ENCODE peak calls at places on chromosomes 11 and 22, in seven cellular contexts. One of them, this sample, is unnamed.

GRCh38 chr22:26709617-26710390 is 52.4 kb downstream of the MIAT start:
- DNase-seq in PC-3: no peak
- DNase-seq in IMR-90: peak; percentile 76
- DNase-seq in GM23338: no peak
- DNase-seq in kidney: no peak
- DNase-seq in heart left ventricle: no peak
- DNase-seq in cardiac muscle cell: no peak
- DNase-seq in this sample: no peak

GRCh38 chr11:113729456-113729855 is 23.3 kb upstream of the TMPRSS5 start:
- DNase-seq in heart left ventricle: no peak
- DNase-seq in kidney: no peak
- DNase-seq in IMR-90: peak; percentile 11
- DNase-seq in GM23338: peak; percentile 20
- DNase-seq in PC-3: no peak
- DNase-seq in cardiac muscle cell: no peak
- DNase-seq in this sample: no peak

GRCh38 chr11:32451808-32452207 is 16.5 kb upstream of the WT1 start:
- DNase-seq in PC-3: no peak
- DNase-seq in cardiac muscle cell: no peak
- DNase-seq in heart left ventricle: no peak
- DNase-seq in GM23338: no peak
- DNase-seq in IMR-90: no peak
- DNase-seq in kidney: no peak
- DNase-seq in this sample: no peak

GRCh38 chr11:47070769-47071168 is 105.9 kb downstream of the ARFGAP2 start:
- DNase-seq in cardiac muscle cell: no peak
- DNase-seq in kidney: no peak
- DNase-seq in heart left ventricle: no peak
- DNase-seq in IMR-90: no peak
- DNase-seq in PC-3: no peak
- DNase-seq in GM23338: no peak
- DNase-seq in this sample: no peak

GRCh38 chr11:57800444-57801184 is 39.0 kb downstream of the CTNND1 start:
- DNase-seq in IMR-90: peak; percentile 74
- DNase-seq in GM23338: peak; percentile 93
- DNase-seq in cardiac muscle cell: peak; percentile 59
- DNase-seq in PC-3: peak; percentile 99
- DNase-seq in heart left ventricle: no peak
- DNase-seq in kidney: no peak
- DNase-seq in this sample: no peak

GRCh38 chr11:63763506-63764200 is 4.9 kb downstream of the ZFTA start:
- DNase-seq in heart left ventricle: peak; percentile 41
- DNase-seq in kidney: peak; percentile 75
- DNase-seq in IMR-90: no peak
- DNase-seq in GM23338: peak; percentile 91
- DNase-seq in cardiac muscle cell: peak; percentile 52
- DNase-seq in PC-3: no peak
- DNase-seq in this sample: no peak

GRCh38 chr11:79152511-79152910 is 288.3 kb downstream of the TENM4 start:
- DNase-seq in IMR-90: no peak
- DNase-seq in kidney: peak; percentile 73
- DNase-seq in PC-3: no peak
- DNase-seq in heart left ventricle: no peak
- DNase-seq in cardiac muscle cell: no peak
- DNase-seq in GM23338: no peak
- DNase-seq in this sample: no peak

GRCh38 chr11:16117989-16118810 is 238.1 kb downstream of the SOX6 start:
- DNase-seq in heart left ventricle: no peak
- DNase-seq in IMR-90: no peak
- DNase-seq in cardiac muscle cell: no peak
- DNase-seq in GM23338: no peak
- DNase-seq in kidney: no peak
- DNase-seq in PC-3: no peak
- DNase-seq in this sample: no peak

GRCh38 chr11:79236541-79236971 is 204.3 kb downstream of the TENM4 start:
- DNase-seq in GM23338: no peak
- DNase-seq in kidney: no peak
- DNase-seq in IMR-90: peak; percentile 99
- DNase-seq in PC-3: no peak
- DNase-seq in heart left ventricle: peak; percentile 20
- DNase-seq in cardiac muscle cell: peak; percentile 55
- DNase-seq in this sample: no peak

GRCh38 chr22:38240734-38241252 is 32.0 kb downstream of the TMEM184B start:
- DNase-seq in kidney: no peak
- DNase-seq in GM23338: peak; percentile 86
- DNase-seq in IMR-90: peak; percentile 91
- DNase-seq in heart left ventricle: no peak
- DNase-seq in PC-3: peak; percentile 83
- DNase-seq in cardiac muscle cell: peak; percentile 50
- DNase-seq in this sample: no peak

GRCh38 chr11:12975149-12975548 is 34.0 kb upstream of the RASSF10 start:
- DNase-seq in kidney: no peak
- DNase-seq in IMR-90: no peak
- DNase-seq in GM23338: no peak
- DNase-seq in cardiac muscle cell: no peak
- DNase-seq in heart left ventricle: no peak
- DNase-seq in PC-3: no peak
- DNase-seq in this sample: no peak

GRCh38 chr11:106468091-106468490 is 390.6 kb downstream of the AASDHPPT start:
- DNase-seq in PC-3: peak; percentile 50
- DNase-seq in kidney: no peak
- DNase-seq in heart left ventricle: no peak
- DNase-seq in IMR-90: peak; percentile 79
- DNase-seq in cardiac muscle cell: no peak
- DNase-seq in GM23338: no peak
- DNase-seq in this sample: no peak

GRCh38 chr11:27998552-27998951 is 109.4 kb downstream of the KIF18A start:
- DNase-seq in PC-3: no peak
- DNase-seq in cardiac muscle cell: no peak
- DNase-seq in IMR-90: no peak
- DNase-seq in GM23338: no peak
- DNase-seq in kidney: no peak
- DNase-seq in heart left ventricle: no peak
- DNase-seq in this sample: no peak

GRCh38 chr11:36362902-36363301 is 66.8 kb downstream of the PRR5L start:
- DNase-seq in heart left ventricle: no peak
- DNase-seq in PC-3: no peak
- DNase-seq in cardiac muscle cell: no peak
- DNase-seq in kidney: no peak
- DNase-seq in IMR-90: peak; percentile 67
- DNase-seq in GM23338: no peak
- DNase-seq in this sample: no peak

GRCh38 chr11:4068962-4069361 is 25.6 kb upstream of the RRM1 start:
- DNase-seq in PC-3: no peak
- DNase-seq in heart left ventricle: no peak
- DNase-seq in GM23338: no peak
- DNase-seq in IMR-90: no peak
- DNase-seq in cardiac muscle cell: no peak
- DNase-seq in kidney: no peak
- DNase-seq in this sample: no peak

GRCh38 chr11:110289472-110289871 is 6.9 kb downstream of the RDX start:
- DNase-seq in PC-3: no peak
- DNase-seq in IMR-90: no peak
- DNase-seq in cardiac muscle cell: no peak
- DNase-seq in GM23338: no peak
- DNase-seq in heart left ventricle: no peak
- DNase-seq in kidney: no peak
- DNase-seq in this sample: no peak

GRCh38 chr11:67032830-67033555 is 10.1 kb downstream of the SYT12 start:
- DNase-seq in cardiac muscle cell: no peak
- DNase-seq in heart left ventricle: no peak
- DNase-seq in kidney: peak; percentile 88
- DNase-seq in PC-3: peak; percentile 79
- DNase-seq in GM23338: no peak
- DNase-seq in IMR-90: peak; percentile 94
- DNase-seq in this sample: no peak

GRCh38 chr11:8265681-8266241 is 2.1 kb upstream of the LMO1 start:
- DNase-seq in PC-3: no peak
- DNase-seq in heart left ventricle: no peak
- DNase-seq in cardiac muscle cell: peak; percentile 30
- DNase-seq in kidney: peak; percentile 46
- DNase-seq in IMR-90: no peak
- DNase-seq in GM23338: peak; percentile 67
- DNase-seq in this sample: no peak

DNA sequence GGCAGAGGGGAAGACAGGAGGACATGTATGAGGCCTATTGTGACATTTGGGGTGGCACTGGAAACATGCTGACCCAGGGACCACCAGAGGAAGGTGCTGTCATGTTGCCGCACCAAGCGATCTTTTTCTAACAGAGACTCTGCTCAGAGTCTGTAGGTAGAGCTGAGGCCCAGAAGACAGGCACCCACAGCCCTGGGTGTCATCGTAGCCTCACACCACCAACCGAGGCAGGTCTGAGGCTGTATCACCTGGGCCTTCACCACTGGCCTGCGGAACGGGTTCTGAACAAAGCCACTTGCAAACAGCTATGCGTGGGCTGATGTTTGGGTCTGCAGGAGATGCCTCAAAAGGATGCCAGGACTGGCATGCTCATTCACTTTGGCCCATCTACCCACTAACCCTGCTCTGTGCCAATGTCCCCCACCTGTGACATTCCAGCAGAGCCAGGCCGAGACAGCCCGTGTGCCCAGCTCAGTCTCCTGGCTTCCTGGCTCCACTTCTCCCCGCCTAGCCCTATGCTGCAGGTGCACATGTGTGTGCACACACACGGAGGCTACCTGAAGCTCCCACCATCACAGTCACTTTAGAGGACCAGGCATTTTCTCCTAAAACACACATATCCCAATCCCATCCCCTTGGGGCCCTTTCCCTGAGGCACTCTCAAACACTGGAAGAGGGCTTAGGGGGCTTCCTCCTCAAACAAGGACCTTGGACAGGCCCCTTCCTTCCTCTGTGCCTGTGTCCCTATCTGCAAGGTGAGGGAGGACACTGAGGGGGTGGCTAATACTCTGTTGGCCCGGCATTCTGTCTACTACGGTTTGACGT is 3.6 kb downstream of the TRIM29 start:
- DNase-seq in cardiac muscle cell: no peak
- DNase-seq in GM23338: no peak
- DNase-seq in kidney: no peak
- DNase-seq in heart left ventricle: peak; percentile 1
- DNase-seq in IMR-90: no peak
- DNase-seq in PC-3: no peak
- DNase-seq in this sample: peak; percentile 1
- H3K4me1 ChIP-seq in cardiac muscle cell: peaks cover 3% of the 10 kb centered on the region
- H3K4me1 ChIP-seq in GM23338: no peaks in the 10 kb centered on the region
- H3K4me1 ChIP-seq in kidney: no peaks in the 10 kb centered on the region
- H3K4me1 ChIP-seq in heart left ventricle: no peaks in the 10 kb centered on the region
- H3K4me1 ChIP-seq in IMR-90: no peaks in the 10 kb centered on the region
- H3K4me1 ChIP-seq in PC-3: peaks cover 23% of the 10 kb centered on the region
- H3K4me1 ChIP-seq in this sample: peaks cover 11% of the 10 kb centered on the region

GRCh38 chr11:117144477-117145392 is 648 bp downstream of the PAFAH1B2 start:
- DNase-seq in IMR-90: peak; percentile 86
- DNase-seq in GM23338: peak; percentile 58
- DNase-seq in kidney: no peak
- DNase-seq in PC-3: peak; percentile 79
- DNase-seq in heart left ventricle: peak; percentile 73
- DNase-seq in cardiac muscle cell: peak; percentile 78
- DNase-seq in this sample: peak; percentile 65
- TF ChIP-seq CTCF in IMR-90: no peak
- TF ChIP-seq CTCF in GM23338: no peak
- TF ChIP-seq CTCF in kidney: no peak
- TF ChIP-seq CTCF in PC-3: no peak
- TF ChIP-seq CTCF in heart left ventricle: no peak
- TF ChIP-seq CTCF in cardiac muscle cell: no peak
- TF ChIP-seq CTCF in this sample: no peak

DNA sequence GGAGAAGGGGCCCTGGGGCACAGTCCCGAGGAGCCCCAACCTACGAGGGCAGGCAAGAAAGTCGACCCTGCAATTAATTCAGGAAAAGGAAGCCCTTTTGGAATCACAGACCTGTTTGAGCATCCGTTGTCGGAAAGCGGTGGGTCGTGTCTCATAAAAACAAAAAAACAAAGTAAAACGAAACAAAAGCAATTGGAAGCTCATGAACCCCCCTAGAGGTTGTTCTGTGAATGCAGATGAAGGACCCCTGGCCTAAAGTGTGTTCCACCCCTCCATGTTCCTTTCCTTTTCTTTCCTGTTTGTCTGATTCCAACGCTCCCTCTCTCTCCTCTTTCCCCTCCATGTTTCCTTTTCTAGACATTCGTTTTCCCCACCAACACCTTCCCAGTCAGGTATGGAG is 203.7 kb downstream of the GRIK4 start:
- DNase-seq in cardiac muscle cell: no peak
- DNase-seq in IMR-90: no peak
- DNase-seq in kidney: no peak
- DNase-seq in GM23338: peak; percentile 77
- DNase-seq in PC-3: peak; percentile 5
- DNase-seq in heart left ventricle: no peak
- DNase-seq in this sample: no peak
- H3K4me3 ChIP-seq in cardiac muscle cell: no peak overlapping the region
- H3K4me3 ChIP-seq in IMR-90: no peak overlapping the region
- H3K4me3 ChIP-seq in kidney: peak overlapping the region; percentile 10
- H3K4me3 ChIP-seq in GM23338: no peak overlapping the region
- H3K4me3 ChIP-seq in PC-3: no peak overlapping the region
- H3K4me3 ChIP-seq in heart left ventricle: peak overlapping the region; percentile 12
- H3K4me3 ChIP-seq in this sample: peak overlapping the region; percentile 58

DNA sequence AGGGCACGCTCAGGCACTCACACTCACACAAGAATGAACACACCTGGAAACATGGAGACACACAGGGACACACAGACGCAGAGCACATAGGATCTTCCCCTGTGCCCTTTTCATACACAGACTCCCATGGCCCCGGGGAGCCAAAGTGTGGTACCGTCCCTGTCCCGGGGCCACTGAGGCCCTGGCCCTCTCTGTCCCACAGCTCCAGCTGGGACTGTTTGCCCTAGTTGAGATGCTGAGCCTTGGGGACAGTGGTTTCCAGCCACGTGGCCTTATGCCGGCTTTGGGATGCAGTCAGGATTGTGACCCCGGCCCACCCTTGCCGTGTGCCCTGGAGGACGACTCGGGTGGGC is 100.7 kb downstream of the BCR start:
- DNase-seq in PC-3: no peak
- DNase-seq in kidney: no peak
- DNase-seq in GM23338: no peak
- DNase-seq in cardiac muscle cell: no peak
- DNase-seq in IMR-90: no peak
- DNase-seq in heart left ventricle: no peak
- DNase-seq in this sample: no peak
- H3K4me1 ChIP-seq in PC-3: peaks cover 22% of the 10 kb centered on the region
- H3K4me1 ChIP-seq in kidney: peaks cover 7% of the 10 kb centered on the region
- H3K4me1 ChIP-seq in GM23338: no peaks in the 10 kb centered on the region
- H3K4me1 ChIP-seq in cardiac muscle cell: no peaks in the 10 kb centered on the region
- H3K4me1 ChIP-seq in IMR-90: peaks cover 5% of the 10 kb centered on the region
- H3K4me1 ChIP-seq in heart left ventricle: peaks cover 19% of the 10 kb centered on the region
- H3K4me1 ChIP-seq in this sample: no peaks in the 10 kb centered on the region

DNA sequence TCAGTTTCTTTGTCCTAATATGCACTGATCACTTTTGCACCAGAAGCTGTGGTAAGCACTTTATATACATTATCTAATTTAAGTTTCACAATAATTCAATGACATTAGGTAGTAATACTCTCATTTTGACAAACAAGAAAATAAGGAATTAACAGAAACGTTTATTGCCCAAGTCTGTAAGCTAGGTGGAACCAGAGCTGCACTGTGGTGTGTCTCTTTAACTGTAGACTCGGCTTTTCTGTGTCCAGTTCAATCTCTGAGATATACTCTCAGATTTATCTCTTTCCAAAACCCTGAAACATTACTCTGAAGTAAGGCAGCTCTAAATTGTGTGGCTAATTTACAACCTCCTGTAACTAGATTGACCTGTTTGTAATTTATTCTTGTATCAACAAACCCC is 101.1 kb downstream of the MUC15 start:
- DNase-seq in PC-3: no peak
- DNase-seq in GM23338: no peak
- DNase-seq in IMR-90: no peak
- DNase-seq in heart left ventricle: no peak
- DNase-seq in cardiac muscle cell: no peak
- DNase-seq in kidney: no peak
- DNase-seq in this sample: no peak
- TF ChIP-seq CTCF in PC-3: no peak
- TF ChIP-seq CTCF in GM23338: no peak
- TF ChIP-seq CTCF in IMR-90: no peak
- TF ChIP-seq CTCF in heart left ventricle: no peak
- TF ChIP-seq CTCF in cardiac muscle cell: no peak
- TF ChIP-seq CTCF in kidney: no peak
- TF ChIP-seq CTCF in this sample: no peak

This sample was measured in BE2C.